ENCODE peak calls at places on chromosomes 6 and 20, in five cellular contexts. One of them, this sample, is unnamed.

GRCh38 chr6:5499644-5500306 is 238.5 kb downstream of the FARS2 start:
- DNase-seq in GM12865: no peak
- DNase-seq in activated T-cell treated with anti-CD3 and anti-CD28 coated beads for 24 hours: no peak
- DNase-seq in caudate nucleus: no peak
- DNase-seq in foreskin fibroblast: peak
- DNase-seq in this sample: no peak

GRCh38 chr6:32815996-32816395 is 806 bp downstream of the HLA-DOB start:
- DNase-seq in GM12865: peak
- DNase-seq in activated T-cell treated with anti-CD3 and anti-CD28 coated beads for 24 hours: no peak
- DNase-seq in caudate nucleus: no peak
- DNase-seq in foreskin fibroblast: no peak
- DNase-seq in this sample: peak

GRCh38 chr6:27352850-27353249 is 35.7 kb upstream of the ZNF391 start:
- DNase-seq in GM12865: no peak
- DNase-seq in activated T-cell treated with anti-CD3 and anti-CD28 coated beads for 24 hours: no peak
- DNase-seq in caudate nucleus: no peak
- DNase-seq in foreskin fibroblast: no peak
- DNase-seq in this sample: no peak

GRCh38 chr6:125827788-125828313 is 37.1 kb downstream of the NCOA7 start:
- DNase-seq in GM12865: no peak
- DNase-seq in activated T-cell treated with anti-CD3 and anti-CD28 coated beads for 24 hours: no peak
- DNase-seq in caudate nucleus: no peak
- DNase-seq in foreskin fibroblast: no peak
- DNase-seq in this sample: peak

GRCh38 chr20:44026932-44027685 is 112.5 kb downstream of the TOX2 start:
- DNase-seq in GM12865: no peak
- DNase-seq in activated T-cell treated with anti-CD3 and anti-CD28 coated beads for 24 hours: no peak
- DNase-seq in caudate nucleus: no peak
- DNase-seq in foreskin fibroblast: peak
- DNase-seq in this sample: no peak

GRCh38 chr6:4649728-4650127 is 126.5 kb upstream of the CDYL start:
- DNase-seq in GM12865: no peak
- DNase-seq in activated T-cell treated with anti-CD3 and anti-CD28 coated beads for 24 hours: no peak
- DNase-seq in caudate nucleus: no peak
- DNase-seq in foreskin fibroblast: no peak
- DNase-seq in this sample: no peak

GRCh38 chr6:169019727-169020491 is 233.7 kb downstream of the THBS2 start:
- DNase-seq in GM12865: no peak
- DNase-seq in activated T-cell treated with anti-CD3 and anti-CD28 coated beads for 24 hours: no peak
- DNase-seq in caudate nucleus: no peak
- DNase-seq in foreskin fibroblast: no peak
- DNase-seq in this sample: no peak

GRCh38 chr6:138377844-138378243 is at the start of gene SMIM28:
- DNase-seq in GM12865: no peak
- DNase-seq in activated T-cell treated with anti-CD3 and anti-CD28 coated beads for 24 hours: no peak
- DNase-seq in caudate nucleus: no peak
- DNase-seq in foreskin fibroblast: no peak
- DNase-seq in this sample: no peak

GRCh38 chr6:57316581-57317059 is 810 bp upstream of the PRIM2 start:
- DNase-seq in GM12865: peak
- DNase-seq in activated T-cell treated with anti-CD3 and anti-CD28 coated beads for 24 hours: peak
- DNase-seq in caudate nucleus: peak
- DNase-seq in foreskin fibroblast: peak
- DNase-seq in this sample: peak

GRCh38 chr6:105136433-105137350 is 43.1 kb downstream of the POPDC3 start:
- DNase-seq in GM12865: peak
- DNase-seq in activated T-cell treated with anti-CD3 and anti-CD28 coated beads for 24 hours: peak
- DNase-seq in caudate nucleus: peak
- DNase-seq in foreskin fibroblast: peak
- DNase-seq in this sample: peak